ENCODE peak calls at places on chromosomes 12 and 14, in six cellular contexts. B is NCI-H1105; M is astrocyte; Z is stimulated activated naive CD4-positive, alpha-beta T cell; K is activated CD8-positive, alpha-beta memory T cell treated with anti-CD3 and anti-CD28 coated beads, Interleukin-2, amount 50 U/mL, for 4 hours; Q is AG09309. Y is an unnamed sample.

GRCh38 chr12:5803532-5803931 is 141.5 kb downstream of the ANO2 start:
- DNase-seq in Q (no peak), M (no peak), K (no peak), B (no peak), Z (no peak), Y (no peak)

GRCh38 chr14:59484611-59485174 is 376 bp downstream of the JKAMP start:
- DNase-seq in Z (no peak), Q (no peak), B (no peak), K (no peak), M (peak), Y (no peak)

GRCh38 chr12:111368684-111369495 is at the start of gene PHETA1:
- DNase-seq in B (peak), K (peak), Q (peak), Z (peak), M (peak), Y (peak)

GRCh38 chr14:58832010-58832409 is 194.2 kb downstream of the DACT1 start:
- DNase-seq in B (no peak), K (no peak), M (no peak), Z (no peak), Q (no peak), Y (no peak)

GRCh38 chr12:15819644-15820437 is 30.7 kb upstream of the EPS8 start:
- DNase-seq in M (no peak), Z (no peak), B (no peak), K (no peak), Q (no peak), Y (no peak)

GRCh38 chr12:118055865-118056773 is 4.9 kb downstream of the WSB2 start:
- DNase-seq in M (no peak), K (no peak), Q (no peak), B (no peak), Z (no peak), Y (no peak)

GRCh38 chr12:81644503-81644902 is 114.6 kb downstream of the PPFIA2 start:
- DNase-seq in M (peak), B (peak), K (no peak), Z (peak), Q (no peak), Y (no peak)

GRCh38 chr12:110853856-110854255 is 7.1 kb downstream of the CCDC63 start:
- DNase-seq in B (no peak), M (no peak), K (no peak), Z (no peak), Q (no peak), Y (no peak)

GRCh38 chr12:77847665-77848431 is 17.2 kb downstream of the NAV3 start:
- DNase-seq in Q (peak), Z (no peak), M (peak), K (no peak), B (no peak), Y (peak)